ENCODE peak calls at places on chromosomes 3 and 15, in ten cellular contexts. W is A549; K is right lobe of liver; X is SK-N-SH; F is psoas muscle; G is CD4-positive, alpha-beta T cell; N is tibial artery; P is H9; U is fibroblast of lung; B is heart right ventricle. Z is an unnamed sample.

GRCh38 chr15:52527898-52528464 is 699 bp downstream of the MYO5A start:
- DNase-seq in W (peak; percentile 34), K (no peak), X (peak; percentile 64), F (peak; percentile 25), G (peak; percentile 51), N (peak; percentile 22), P (no peak), U (peak; percentile 28), B (no peak), Z (peak; percentile 68)

GRCh38 chr3:53688066-53688465 is 158.2 kb downstream of the CHDH start:
- DNase-seq in W (no peak), K (no peak), X (no peak), F (no peak), G (no peak), N (no peak), P (no peak), U (no peak), B (no peak), Z (no peak)

GRCh38 chr3:10310578-10310977 is 10.3 kb downstream of the SEC13 start:
- DNase-seq in W (no peak), K (no peak), X (no peak), F (no peak), G (no peak), N (no peak), P (no peak), U (peak; percentile 78), B (no peak), Z (no peak)

GRCh38 chr3:194504146-194504545 is 17.3 kb upstream of the ATP13A3 start:
- DNase-seq in W (no peak), K (no peak), X (no peak), F (no peak), G (no peak), N (no peak), P (no peak), U (no peak), B (no peak), Z (no peak)

GRCh38 chr3:124514681-124515080 is 215.6 kb upstream of the UMPS start:
- DNase-seq in W (no peak), K (no peak), X (no peak), F (no peak), G (no peak), N (no peak), P (no peak), U (no peak), B (no peak), Z (no peak)

GRCh38 chr3:78906245-78906644 is 861.6 kb downstream of the ROBO1 start:
- DNase-seq in W (no peak), K (no peak), X (no peak), F (no peak), G (no peak), N (no peak), P (no peak), U (no peak), B (no peak), Z (no peak)

GRCh38 chr3:135504084-135504685 is 461.3 kb upstream of the PPP2R3A start:
- DNase-seq in W (no peak), K (no peak), X (no peak), F (no peak), G (no peak), N (no peak), P (no peak), U (no peak), B (no peak), Z (no peak)

GRCh38 chr3:70312336-70312735 is at the start of gene MDFIC2:
- DNase-seq in W (no peak), K (no peak), X (no peak), F (no peak), G (no peak), N (no peak), P (peak; percentile 36), U (no peak), B (no peak), Z (peak; percentile 1)

GRCh38 chr3:112126501-112126900 is 6.5 kb downstream of the GCSAM start:
- DNase-seq in W (no peak), K (no peak), X (no peak), F (no peak), G (no peak), N (no peak), P (peak; percentile 75), U (no peak), B (no peak), Z (no peak)

GRCh38 chr15:39269821-39270220 is 311.1 kb upstream of the THBS1 start:
- DNase-seq in W (no peak), K (no peak), X (no peak), F (no peak), G (no peak), N (no peak), P (no peak), U (no peak), B (no peak), Z (no peak)

GRCh38 chr15:39269352-39269751 is 311.5 kb upstream of the THBS1 start:
- DNase-seq in W (no peak), K (no peak), X (peak; percentile 23), F (no peak), G (no peak), N (no peak), P (no peak), U (no peak), B (no peak), Z (no peak)

GRCh38 chr15:39270976-39271375 is 309.9 kb upstream of the THBS1 start:
- DNase-seq in W (peak; percentile 45), K (no peak), X (no peak), F (no peak), G (no peak), N (no peak), P (no peak), U (peak; percentile 59), B (no peak), Z (peak; percentile 38)

GRCh38 chr15:39272901-39273300 is 308.0 kb upstream of the THBS1 start:
- DNase-seq in W (no peak), K (no peak), X (no peak), F (no peak), G (no peak), N (no peak), P (no peak), U (no peak), B (no peak), Z (no peak)

DNA sequence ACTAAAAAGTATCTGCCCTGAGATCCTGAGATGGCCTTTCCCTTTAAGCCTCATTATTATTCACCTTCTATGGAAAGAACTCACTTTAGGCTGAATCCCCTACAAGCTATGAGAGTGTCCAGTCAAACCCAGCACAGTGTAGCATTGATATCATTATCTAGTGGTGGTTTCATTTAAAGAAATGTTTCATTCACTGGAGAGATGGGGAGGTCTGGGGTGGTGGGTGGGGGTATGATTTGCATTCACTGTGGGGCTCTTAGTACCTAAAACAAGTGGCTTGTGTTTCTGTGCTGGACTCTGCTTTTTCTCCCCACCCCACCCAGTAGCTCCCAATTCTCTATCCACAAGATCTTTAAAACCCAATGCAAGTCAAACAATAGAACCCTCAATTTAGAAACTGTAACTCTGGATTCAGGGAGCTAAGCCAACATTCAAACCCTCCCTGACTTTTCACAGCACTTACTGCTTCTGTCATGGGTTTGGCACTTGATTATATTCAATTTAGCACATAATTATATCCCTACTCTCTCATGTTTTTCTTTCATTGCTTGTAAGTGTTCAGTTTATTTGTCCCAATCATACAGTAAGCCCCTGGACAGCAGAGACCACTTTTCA is 310.6 kb upstream of the THBS1 start:
- DNase-seq in W (no peak), K (no peak), X (no peak), F (no peak), G (no peak), N (no peak), P (no peak), U (no peak), B (no peak), Z (no peak)
- TF ChIP-seq CTCF in W (no peak), K (no peak), X (no peak), F (no peak), G (no peak), N (no peak), P (no peak), U (no peak), B (no peak), Z (no peak)

GRCh38 chr3:100111728-100112127 is 2.6 kb downstream of the FILIP1L start:
- DNase-seq in W (no peak), K (no peak), X (no peak), F (no peak), G (no peak), N (no peak), P (no peak), U (no peak), B (no peak), Z (no peak)

GRCh38 chr3:100110101-100110500 is 4.2 kb downstream of the FILIP1L start:
- DNase-seq in W (no peak), K (no peak), X (no peak), F (no peak), G (no peak), N (no peak), P (no peak), U (no peak), B (no peak), Z (no peak)

GRCh38 chr3:100114413-100115030 is at the start of gene FILIP1L:
- DNase-seq in W (no peak), K (no peak), X (no peak), F (peak; percentile 39), G (no peak), N (no peak), P (no peak), U (peak; percentile 36), B (peak; percentile 30), Z (no peak)

GRCh38 chr3:100108464-100109079 is 5.7 kb downstream of the FILIP1L start:
- DNase-seq in W (no peak), K (peak; percentile 76), X (no peak), F (no peak), G (no peak), N (no peak), P (no peak), U (no peak), B (no peak), Z (no peak)

GRCh38 chr3:100113728-100114412 is 431 bp downstream of the FILIP1L start:
- DNase-seq in W (no peak), K (no peak), X (no peak), F (no peak), G (no peak), N (no peak), P (no peak), U (no peak), B (no peak), Z (peak; percentile 19)
- H3K27ac ChIP-seq in W (no peak overlapping the region), K (no peak overlapping the region), X (no peak overlapping the region), F (peak overlapping the region; percentile 90), G (no peak overlapping the region), N (no peak overlapping the region), P (no peak overlapping the region), U (no peak overlapping the region), B (peak overlapping the region; percentile 64), Z (no peak overlapping the region)

GRCh38 chr15:74543583-74543982 is 2.6 kb downstream of the ARID3B start:
- DNase-seq in W (no peak), K (no peak), X (no peak), F (no peak), G (no peak), N (no peak), P (no peak), U (no peak), B (no peak), Z (no peak)
- TF ChIP-seq CTCF in W (no peak), K (no peak), X (peak; percentile 37), F (no peak), G (peak; percentile 33), N (no peak), P (peak; percentile 56), U (no peak), B (no peak), Z (no peak)

DNA sequence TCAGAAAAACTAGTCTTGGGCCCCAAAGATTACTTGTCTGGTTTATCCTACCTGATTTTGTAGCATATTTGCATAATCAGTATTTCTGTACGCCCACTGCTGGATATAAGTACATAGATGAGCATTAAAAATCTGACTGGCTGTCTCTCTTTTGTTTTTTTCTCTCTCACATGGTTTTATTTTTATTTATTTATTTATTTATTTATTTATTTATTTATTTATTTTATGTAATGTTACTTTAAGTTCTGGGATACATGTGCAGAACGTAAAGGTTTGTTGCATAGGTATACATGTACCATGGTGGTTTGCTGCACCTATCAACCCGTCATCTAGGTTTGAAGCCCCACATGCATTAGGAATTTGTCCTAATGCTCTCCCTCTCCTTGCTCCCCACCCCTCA is 31.9 kb downstream of the C2CD4B start:
- DNase-seq in W (no peak), K (no peak), X (no peak), F (no peak), G (no peak), N (no peak), P (no peak), U (no peak), B (no peak), Z (no peak)
- H3K27ac ChIP-seq in W (no peak overlapping the region), K (no peak overlapping the region), X (no peak overlapping the region), F (no peak overlapping the region), G (no peak overlapping the region), N (no peak overlapping the region), P (no peak overlapping the region), U (no peak overlapping the region), B (no peak overlapping the region), Z (no peak overlapping the region)

Z was measured in RWPE1.